ENCODE peak calls at places on chromosomes 11 and 22, in five cellular contexts. K is kidney, S is GM12865, F is fibroblast of mammary gland, Z is fibroblast of lung. N is an unnamed sample.

GRCh38 chr11:19093976-19094375 is 23.0 kb upstream of the ZDHHC13 start:
- DNase-seq in S (no peak), Z (peak), F (peak), K (no peak), N (peak)

GRCh38 chr11:85951428-85952107 is 96.4 kb downstream of the CCDC83 start:
- DNase-seq in K (no peak), S (no peak), F (no peak), Z (no peak), N (no peak)

GRCh38 chr22:26835929-26836528 is 178.6 kb downstream of the MIAT start:
- DNase-seq in Z (no peak), S (peak), F (peak), K (no peak), N (peak)

GRCh38 chr11:75031771-75032549 is 43.2 kb downstream of the NEU3 start:
- DNase-seq in K (peak), F (peak), S (peak), Z (peak), N (peak)

GRCh38 chr11:126765196-126765595 is 235.4 kb downstream of the KIRREL3 start:
- DNase-seq in K (no peak), Z (no peak), S (no peak), F (no peak), N (no peak)

GRCh38 chr22:20464096-20464614 is 26.5 kb upstream of the SCARF2 start:
- DNase-seq in Z (no peak), K (peak), S (peak), F (no peak), N (no peak)

GRCh38 chr22:19772673-19773469 is 12.3 kb downstream of the TBX1 start:
- DNase-seq in K (peak), S (peak), F (no peak), Z (no peak), N (no peak)

GRCh38 chr11:132886335-132886734 is 646.0 kb downstream of the OPCML start:
- DNase-seq in F (no peak), S (no peak), K (no peak), Z (peak), N (peak)

GRCh38 chr11:57278721-57279095 is 41.7 kb upstream of the APLNR start:
- DNase-seq in S (no peak), K (no peak), Z (no peak), F (no peak), N (no peak)

GRCh38 chr11:93024376-93024775 is 54.9 kb downstream of the MTNR1B start:
- DNase-seq in Z (peak), S (no peak), K (no peak), F (peak), N (peak)

GRCh38 chr22:50301581-50301991 is 5.9 kb downstream of the PLXNB2 start:
- DNase-seq in F (no peak), K (no peak), S (peak), Z (no peak), N (no peak)

GRCh38 chr11:12006552-12007229 is 1.7 kb downstream of the DKK3 start:
- DNase-seq in K (no peak), Z (no peak), S (no peak), F (no peak), N (no peak)

GRCh38 chr11:48106166-48106565 is 110.4 kb upstream of the OR4B1 start:
- DNase-seq in S (peak), Z (no peak), F (no peak), K (no peak), N (no peak)

GRCh38 chr22:45262931-45263789 is 21.6 kb upstream of the UPK3A start:
- DNase-seq in Z (no peak), K (peak), S (peak), F (peak), N (peak)

GRCh38 chr22:17570851-17571631 is 7.7 kb downstream of the SLC25A18 start:
- DNase-seq in K (peak), S (no peak), F (peak), Z (peak), N (peak)

GRCh38 chr22:43295660-43296059 is 47.5 kb downstream of the SCUBE1 start:
- DNase-seq in S (no peak), Z (no peak), F (no peak), K (no peak), N (no peak)

GRCh38 chr22:26339755-26340154 is 89.3 kb upstream of the ASPHD2 start:
- DNase-seq in S (no peak), F (no peak), K (no peak), Z (peak), N (no peak)

GRCh38 chr22:44151661-44152060 is 29.1 kb upstream of the PARVG start:
- DNase-seq in S (no peak), F (peak), K (no peak), Z (peak), N (peak)

GRCh38 chr11:123055132-123055924 is 6.6 kb downstream of the HSPA8 start:
- DNase-seq in Z (no peak), K (no peak), F (no peak), S (peak), N (no peak)

GRCh38 chr22:28594784-28595324 is 84.8 kb downstream of the TTC28 start:
- DNase-seq in K (no peak), Z (peak), S (peak), F (peak), N (peak)

GRCh38 chr11:12846766-12847615 is 162.1 kb upstream of the RASSF10 start:
- DNase-seq in Z (no peak), F (no peak), S (no peak), K (no peak), N (no peak)

GRCh38 chr11:2137202-2138071 is 1.8 kb downstream of the IGF2 start:
- DNase-seq in Z (peak), S (no peak), F (peak), K (peak), N (peak)

GRCh38 chr22:27331526-27332281 is 469.9 kb downstream of the MN1 start:
- DNase-seq in F (peak), Z (no peak), K (peak), S (no peak), N (peak)

GRCh38 chr11:2929880-2930704 is 872 bp upstream of the PHLDA2 start:
- DNase-seq in S (peak), K (peak), F (peak), Z (peak), N (peak)

GRCh38 chr11:39664023-39664422 is 1795.4 kb downstream of the LRRC4C start:
- DNase-seq in Z (no peak), F (no peak), K (no peak), S (no peak), N (no peak)

GRCh38 chr11:128574576-128575011 is 12.8 kb downstream of the ETS1 start:
- DNase-seq in K (no peak), Z (peak), S (no peak), F (peak), N (no peak)

GRCh38 chr11:4658629-4659453 is 15.1 kb downstream of the OR51E1 start:
- DNase-seq in S (no peak), Z (no peak), K (no peak), F (no peak), N (no peak)

GRCh38 chr22:19663286-19663815 is 51.0 kb upstream of the SEPTIN5 start:
- DNase-seq in K (no peak), Z (peak), S (peak), F (peak), N (peak)

GRCh38 chr11:45095691-45096010 is 50.8 kb upstream of the PRDM11 start:
- DNase-seq in S (no peak), Z (no peak), F (no peak), K (no peak), N (no peak)

GRCh38 chr11:73931039-73931645 is 19.7 kb upstream of the DNAJB13 start:
- DNase-seq in K (no peak), S (peak), F (peak), Z (peak), N (peak)

GRCh38 chr11:128886401-128887119 is 4.6 kb upstream of the KCNJ5 start:
- DNase-seq in S (no peak), Z (no peak), F (no peak), K (no peak), N (no peak)

GRCh38 chr22:36467042-36467810 is 14.2 kb downstream of the TXN2 start:
- DNase-seq in K (no peak), Z (peak), S (no peak), F (peak), N (peak)

GRCh38 chr22:38172489-38173155 is 9.0 kb downstream of the PLA2G6 start:
- DNase-seq in K (peak), S (no peak), Z (peak), F (no peak), N (peak)

GRCh38 chr11:44139565-44140313 is 44.3 kb downstream of the EXT2 start:
- DNase-seq in Z (no peak), F (no peak), K (no peak), S (no peak), N (no peak)

GRCh38 chr11:47331454-47332302 is 20.8 kb downstream of the MYBPC3 start:
- DNase-seq in S (no peak), K (no peak), Z (no peak), F (no peak), N (no peak)

GRCh38 chr11:61168858-61169257 is 7.6 kb upstream of the VPS37C start:
- DNase-seq in Z (no peak), S (no peak), F (no peak), K (no peak), N (no peak)

GRCh38 chr11:12170984-12171383 is 60.6 kb downstream of the MICAL2 start:
- DNase-seq in Z (peak), S (no peak), K (no peak), F (peak), N (peak)

GRCh38 chr11:131198161-131198560 is 172.3 kb upstream of the NTM start:
- DNase-seq in F (no peak), S (no peak), Z (no peak), K (no peak), N (no peak)

GRCh38 chr11:131192628-131193027 is 177.8 kb upstream of the NTM start:
- DNase-seq in Z (no peak), S (no peak), F (no peak), K (no peak), N (no peak)

GRCh38 chr11:131198646-131199285 is 171.6 kb upstream of the NTM start:
- DNase-seq in Z (no peak), S (no peak), K (no peak), F (no peak), N (no peak)

GRCh38 chr11:131193101-131193501 is 177.3 kb upstream of the NTM start:
- DNase-seq in K (no peak), F (no peak), Z (no peak), S (no peak), N (no peak)

GRCh38 chr11:131195801-131196517 is 174.5 kb upstream of the NTM start:
- DNase-seq in K (no peak), S (no peak), F (peak), Z (peak), N (peak)
- H3K4me3 ChIP-seq in K (no peak), S (no peak), F (no peak), Z (no peak), N (no peak)

GRCh38 chr11:100629671-100630070 is 57.4 kb upstream of the ARHGAP42 start:
- DNase-seq in S (no peak), K (no peak), Z (no peak), F (peak), N (no peak)
- TF ChIP-seq CTCF in S (no peak), K (no peak), Z (no peak), F (no peak), N (no peak)

GRCh38 chr22:42077486-42078125 is 1.9 kb upstream of the SMDT1 start:
- DNase-seq in F (no peak), Z (no peak), S (no peak), K (no peak), N (no peak)

GRCh38 chr22:42079319-42080251 is at the start of gene SMDT1:
- DNase-seq in K (peak), S (peak), Z (peak), F (peak), N (peak)

GRCh38 chr22:42076764-42077485 is 2.6 kb upstream of the SMDT1 start:
- DNase-seq in F (no peak), K (no peak), Z (no peak), S (no peak), N (no peak)

GRCh38 chr22:42080287-42080686 is 787 bp downstream of the SMDT1 start:
- DNase-seq in K (no peak), S (peak), F (peak), Z (peak), N (peak)

DNA sequence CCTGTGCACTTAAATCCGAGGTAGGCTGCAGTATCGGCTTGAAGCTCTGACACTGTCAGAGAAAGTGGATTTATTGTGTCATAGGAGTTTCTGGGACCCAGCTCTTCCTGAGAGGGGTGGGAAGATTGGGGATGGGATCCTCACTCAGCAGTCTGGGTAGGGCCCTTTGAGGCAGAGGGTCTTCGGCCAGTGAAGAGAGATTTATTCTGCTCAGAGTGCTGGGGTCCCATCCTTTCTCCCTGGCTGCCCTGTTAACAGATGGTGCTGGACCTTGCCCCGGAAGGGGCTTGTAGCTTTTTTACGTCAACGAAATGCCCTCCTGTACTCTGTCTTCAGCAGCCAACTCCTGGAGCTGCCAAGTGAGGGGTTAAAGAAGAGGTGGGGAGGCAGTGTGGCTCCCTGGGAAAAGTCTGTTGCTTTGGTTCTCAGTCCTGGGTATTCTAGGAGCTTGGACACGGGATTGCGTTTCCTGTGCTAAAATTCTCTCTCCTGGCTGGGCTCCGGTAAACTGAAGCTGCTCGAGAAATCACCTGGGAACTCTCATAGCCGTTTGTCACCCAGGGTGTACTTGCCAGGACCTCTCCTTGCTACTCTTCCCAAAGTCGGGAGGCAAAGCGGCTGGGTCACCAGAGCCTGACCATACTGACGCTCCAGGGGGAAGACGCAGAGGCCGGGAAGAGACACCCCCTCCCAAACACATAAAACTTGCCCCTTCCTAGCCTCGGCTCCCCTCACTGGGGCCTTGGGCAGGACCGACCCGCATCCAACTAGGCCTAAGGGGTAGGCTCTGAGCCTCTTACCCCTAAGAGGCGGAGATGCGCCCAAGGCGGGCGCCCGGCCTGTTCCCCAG is 806 bp upstream of the SMDT1 start:
- DNase-seq in S (no peak), K (peak), F (peak), Z (no peak), N (peak)
- H3K4me3 ChIP-seq in S (peak), K (peak), F (peak), Z (peak), N (peak)

GRCh38 chr22:30062256-30062655 is 18.0 kb upstream of the HORMAD2 start:
- DNase-seq in K (no peak), Z (no peak), S (no peak), F (no peak), N (no peak)

GRCh38 chr22:30054067-30054763 is 26.0 kb upstream of the HORMAD2 start:
- DNase-seq in K (no peak), Z (no peak), F (no peak), S (no peak), N (no peak)

GRCh38 chr22:30056015-30056414 is 24.2 kb upstream of the HORMAD2 start:
- DNase-seq in Z (no peak), F (no peak), K (no peak), S (no peak), N (peak)

GRCh38 chr22:30054764-30055069 is 25.5 kb upstream of the HORMAD2 start:
- DNase-seq in Z (no peak), K (no peak), F (no peak), S (no peak), N (no peak)

GRCh38 chr22:30057375-30057774 is 22.9 kb upstream of the HORMAD2 start:
- DNase-seq in S (no peak), K (no peak), F (no peak), Z (no peak), N (no peak)
- TF ChIP-seq CTCF in S (no peak), K (no peak), F (no peak), Z (no peak), N (no peak)

GRCh38 chr11:119583585-119583984 is 145.4 kb downstream of the NECTIN1 start:
- DNase-seq in K (no peak), F (peak), Z (no peak), S (no peak), N (no peak)

GRCh38 chr11:119580751-119581150 is 148.2 kb downstream of the NECTIN1 start:
- DNase-seq in F (no peak), Z (no peak), S (no peak), K (no peak), N (no peak)

GRCh38 chr11:119586181-119586580 is 142.8 kb downstream of the NECTIN1 start:
- DNase-seq in Z (no peak), S (no peak), K (no peak), F (no peak), N (no peak)

GRCh38 chr11:119585038-119585666 is 143.8 kb downstream of the NECTIN1 start:
- DNase-seq in S (no peak), F (no peak), K (peak), Z (peak), N (no peak)

GRCh38 chr11:119584193-119585037 is 144.6 kb downstream of the NECTIN1 start:
- DNase-seq in S (peak), K (peak), Z (peak), F (peak), N (peak)
- H3K4me3 ChIP-seq in S (no peak), K (peak), Z (peak), F (peak), N (peak)

GRCh38 chr11:121727942-121728341 is 275.2 kb upstream of the SORL1-AS1 start:
- DNase-seq in S (no peak), K (no peak), F (no peak), Z (no peak), N (no peak)
- TF ChIP-seq CTCF in S (no peak), K (no peak), F (no peak), Z (no peak), N (no peak)

DNA sequence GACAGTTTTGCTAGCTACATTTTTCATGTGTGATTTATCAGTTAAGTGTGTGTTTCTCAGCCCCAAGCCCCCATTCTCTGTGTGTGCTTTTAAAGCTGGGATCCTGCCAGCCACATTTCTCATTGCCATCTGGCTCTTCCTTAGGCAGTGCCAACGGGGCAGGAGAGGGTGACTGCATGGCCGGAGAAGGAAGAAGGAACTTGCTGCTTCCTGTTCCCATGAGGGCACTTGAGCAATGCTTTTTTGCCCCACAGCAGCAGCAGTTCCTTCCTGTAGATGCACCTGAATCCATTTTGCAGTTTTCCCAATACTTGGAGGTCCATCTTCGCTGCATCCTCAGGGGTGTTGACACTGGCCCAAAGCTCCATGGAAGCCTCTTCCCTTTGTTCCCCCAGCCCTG is 37.5 kb downstream of the TNRC6B start:
- DNase-seq in S (no peak), K (no peak), Z (no peak), F (no peak), N (peak)
- H3K4me3 ChIP-seq in S (peak), K (no peak), Z (no peak), F (no peak), N (no peak)

DNA sequence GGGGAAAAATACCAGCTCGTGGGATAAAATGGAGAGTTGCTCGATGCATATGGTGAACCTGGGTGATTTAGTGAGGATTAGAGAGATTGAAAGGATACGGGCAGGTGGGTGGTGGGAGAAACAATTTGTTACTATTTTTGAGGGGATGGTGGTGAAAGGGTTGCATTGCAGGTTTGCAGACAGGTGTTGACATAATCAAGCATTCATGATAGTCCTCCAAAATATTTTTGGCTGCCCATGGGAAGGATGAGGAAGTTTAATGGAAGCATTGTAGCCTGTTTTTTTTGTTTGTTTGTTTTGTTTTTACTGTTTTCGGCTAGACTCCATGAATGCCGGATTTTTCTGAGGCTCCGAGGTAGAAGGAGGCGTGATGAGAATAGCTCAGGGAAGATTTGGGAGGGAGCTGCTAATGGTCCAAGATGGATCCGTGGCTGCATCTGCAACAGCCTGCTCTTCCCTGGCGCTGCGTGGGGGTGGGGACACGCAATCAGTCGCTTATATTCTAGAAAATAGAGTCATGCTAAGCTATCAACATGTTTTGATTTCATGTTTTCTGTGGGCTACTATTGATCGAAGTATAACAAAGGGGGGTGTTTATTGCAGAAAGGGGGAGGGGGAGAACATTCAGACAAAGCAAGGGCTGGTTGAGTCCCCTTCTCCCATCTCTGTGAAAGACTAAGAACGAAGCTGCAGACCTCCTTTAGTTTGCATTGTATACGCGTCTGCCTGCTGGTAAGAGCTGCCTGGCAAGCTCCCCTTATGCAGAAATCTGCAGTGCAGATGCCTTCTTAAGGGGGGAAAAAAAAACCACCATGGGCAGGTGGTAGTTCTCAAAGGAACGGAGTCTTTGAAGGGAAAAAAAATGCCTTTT is 980 bp downstream of the RTN3 start:
- DNase-seq in F (peak), Z (no peak), S (peak), K (no peak), N (no peak)
- TF ChIP-seq CTCF in F (no peak), Z (no peak), S (peak), K (no peak), N (no peak)

GRCh38 chr11:28098257-28098656 is 9.7 kb downstream of the KIF18A start:
- DNase-seq in K (no peak), Z (no peak), S (no peak), F (no peak), N (no peak)
- H3K4me3 ChIP-seq in K (no peak), Z (no peak), S (no peak), F (no peak), N (no peak)